ENCODE peak calls at places on chromosomes 16 and 17, in ten cellular contexts. J is IMR-90, Q is fibroblast of villous mesenchyme, H is WTC11, T is thoracic aorta, R is neural progenitor cell, M is Peyer's patch, Z is A549, P is hepatocyte, E is colonic mucosa. F is an unnamed sample.

GRCh38 chr17:1493291-1493980 is 950 bp upstream of the MYO1C start:
- DNase-seq in J (no peak), Q (no peak), H (no peak), T (no peak), R (no peak), M (no peak), Z (no peak), P (no peak), E (peak; percentile 61), F (no peak)

GRCh38 chr16:76955629-76956028 is 235.4 kb upstream of the MON1B start:
- DNase-seq in J (peak; percentile 5), Q (no peak), H (no peak), T (no peak), R (no peak), M (no peak), Z (no peak), P (no peak), E (no peak), F (no peak)

GRCh38 chr17:46159686-46160085 is 33.5 kb downstream of the KANSL1 start:
- DNase-seq in J (peak; percentile 87), Q (peak; percentile 74), H (no peak), T (no peak), R (no peak), M (no peak), Z (no peak), P (no peak), E (no peak), F (no peak)

GRCh38 chr16:81575307-81575706 is 130.7 kb downstream of the CMIP start:
- DNase-seq in J (no peak), Q (no peak), H (no peak), T (no peak), R (no peak), M (no peak), Z (no peak), P (no peak), E (no peak), F (no peak)

GRCh38 chr17:31674717-31675349 is 184.2 kb downstream of the COPRS start:
- DNase-seq in J (peak; percentile 80), Q (peak; percentile 40), H (no peak), T (no peak), R (no peak), M (no peak), Z (no peak), P (no peak), E (no peak), F (no peak)

GRCh38 chr17:13415877-13416416 is 185.8 kb downstream of the HS3ST3A1 start:
- DNase-seq in J (peak; percentile 89), Q (peak; percentile 54), H (no peak), T (no peak), R (no peak), M (peak; percentile 67), Z (no peak), P (peak; percentile 86), E (peak; percentile 57), F (no peak)

GRCh38 chr17:82050761-82051641 is 610 bp downstream of the RFNG start:
- DNase-seq in J (no peak), Q (peak; percentile 29), H (no peak), T (no peak), R (no peak), M (no peak), Z (no peak), P (peak; percentile 46), E (no peak), F (no peak)

GRCh38 chr17:39774043-39774442 is 36.3 kb downstream of the GRB7 start:
- DNase-seq in J (no peak), Q (no peak), H (no peak), T (no peak), R (no peak), M (no peak), Z (no peak), P (no peak), E (no peak), F (no peak)

GRCh38 chr16:29315916-29316517 is 90.5 kb downstream of the NPIPB11 start:
- DNase-seq in J (no peak), Q (no peak), H (no peak), T (no peak), R (peak; percentile 58), M (no peak), Z (no peak), P (no peak), E (no peak), F (no peak)

GRCh38 chr16:29316673-29317237 is 89.8 kb downstream of the NPIPB11 start:
- DNase-seq in J (peak; percentile 21), Q (no peak), H (no peak), T (no peak), R (no peak), M (no peak), Z (no peak), P (no peak), E (no peak), F (no peak)

GRCh38 chr16:29319726-29320125 is 86.8 kb downstream of the NPIPB11 start:
- DNase-seq in J (no peak), Q (no peak), H (no peak), T (no peak), R (no peak), M (no peak), Z (no peak), P (no peak), E (no peak), F (no peak)

GRCh38 chr16:29317269-29317668 is 89.2 kb downstream of the NPIPB11 start:
- DNase-seq in J (no peak), Q (no peak), H (no peak), T (no peak), R (no peak), M (no peak), Z (no peak), P (no peak), E (no peak), F (no peak)

GRCh38 chr16:29318037-29318436 is 88.5 kb downstream of the NPIPB11 start:
- DNase-seq in J (no peak), Q (no peak), H (no peak), T (no peak), R (no peak), M (peak; percentile 54), Z (peak; percentile 26), P (no peak), E (no peak), F (no peak)
- TF ChIP-seq CTCF in J (no peak), Q (peak; percentile 31), H (peak; percentile 29), T (no peak), R (peak; percentile 49), M (no peak), Z (peak; percentile 52), P (peak; percentile 33), E (no peak), F (no peak)

GRCh38 chr16:521381-522210 is 5.9 kb upstream of the CAPN15 start:
- DNase-seq in J (no peak), Q (no peak), H (peak; percentile 89), T (no peak), R (no peak), M (peak; percentile 78), Z (no peak), P (no peak), E (peak; percentile 80), F (no peak)
- TF ChIP-seq CTCF in J (no peak), Q (no peak), H (peak; percentile 53), T (no peak), R (peak; percentile 35), M (peak; percentile 65), Z (no peak), P (peak; percentile 27), E (peak; percentile 34), F (no peak)

DNA sequence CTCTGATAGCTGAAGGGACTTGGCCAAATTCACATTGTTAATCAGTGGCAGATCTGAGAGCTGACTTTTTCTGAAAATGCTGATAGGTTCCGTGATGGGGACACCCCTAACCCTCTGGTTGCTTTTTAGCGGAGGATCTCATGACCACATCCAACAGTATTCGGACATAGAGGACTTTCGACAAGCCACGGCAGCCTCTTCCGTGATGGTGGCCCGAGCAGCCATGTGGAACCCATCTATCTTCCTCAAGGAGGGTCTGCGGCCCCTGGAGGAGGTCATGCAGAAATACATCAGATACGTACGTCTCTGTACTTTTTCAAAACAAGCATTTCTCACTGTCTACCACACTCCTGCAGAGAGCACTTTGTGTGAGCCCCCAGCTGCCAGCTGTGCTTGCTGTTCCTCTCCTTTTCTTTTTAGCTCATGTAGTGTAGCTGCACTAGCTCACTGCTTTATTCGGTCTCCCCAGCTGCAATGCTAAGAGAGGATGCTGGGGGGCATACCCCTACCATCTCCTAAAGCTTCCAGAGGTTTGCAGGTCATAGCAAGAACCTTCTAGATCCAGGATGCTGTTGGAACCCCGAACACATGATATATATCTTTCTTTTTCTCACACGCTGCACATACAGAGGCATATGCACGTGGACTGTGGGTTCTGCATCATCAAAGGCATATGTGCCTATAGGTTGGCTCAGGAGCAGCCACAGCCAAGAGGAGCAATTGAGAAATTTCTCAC is 14.2 kb upstream of the NFATC3 start:
- DNase-seq in J (no peak), Q (no peak), H (no peak), T (no peak), R (no peak), M (peak; percentile 55), Z (no peak), P (no peak), E (no peak), F (peak; percentile 56)
- TF ChIP-seq CTCF in J (no peak), Q (no peak), H (no peak), T (no peak), R (no peak), M (no peak), Z (no peak), P (no peak), E (no peak), F (no peak)

GRCh38 chr16:29646947-29647346 is 16.1 kb upstream of the SPN start:
- DNase-seq in J (no peak), Q (no peak), H (no peak), T (no peak), R (no peak), M (no peak), Z (no peak), P (no peak), E (no peak), F (no peak)

GRCh38 chr16:29645699-29646187 is 17.3 kb upstream of the SPN start:
- DNase-seq in J (no peak), Q (no peak), H (no peak), T (no peak), R (no peak), M (no peak), Z (peak; percentile 76), P (no peak), E (no peak), F (peak; percentile 78)

GRCh38 chr16:29644338-29644857 is 18.6 kb upstream of the SPN start:
- DNase-seq in J (no peak), Q (no peak), H (no peak), T (no peak), R (no peak), M (no peak), Z (no peak), P (no peak), E (no peak), F (peak; percentile 67)

GRCh38 chr16:29644973-29645698 is 17.9 kb upstream of the SPN start:
- DNase-seq in J (no peak), Q (no peak), H (no peak), T (no peak), R (no peak), M (no peak), Z (no peak), P (no peak), E (no peak), F (peak; percentile 36)

DNA sequence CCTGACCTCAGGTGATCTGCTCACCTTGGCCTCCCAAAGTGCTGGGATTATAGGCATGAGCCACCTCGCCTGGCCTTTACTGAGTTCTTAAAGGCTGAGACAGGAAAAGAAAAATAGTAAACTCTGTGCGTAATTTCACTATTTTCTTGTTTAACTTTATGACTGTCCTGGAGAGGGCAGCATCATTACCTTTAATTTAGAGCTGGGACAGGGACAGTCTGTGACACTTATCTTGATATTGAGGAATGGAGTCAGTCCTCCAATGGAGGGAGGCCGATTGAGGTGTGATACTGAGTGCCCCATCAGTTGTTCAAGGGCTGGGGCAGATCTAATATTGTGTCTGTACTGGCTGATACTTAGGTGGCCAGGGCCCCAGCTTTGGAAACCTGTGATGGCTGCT is 21.5 kb upstream of the SPN start:
- DNase-seq in J (no peak), Q (peak; percentile 10), H (no peak), T (no peak), R (no peak), M (no peak), Z (no peak), P (no peak), E (no peak), F (peak; percentile 62)
- TF ChIP-seq CTCF in J (no peak), Q (no peak), H (no peak), T (no peak), R (peak; percentile 21), M (peak; percentile 17), Z (peak; percentile 16), P (peak; percentile 29), E (no peak), F (no peak)

F was measured in GM13976.